ENCODE peak calls at places on chromosomes 5 and 9, in seven cellular contexts. N is colonic mucosa, U is MM.1S, E is left lung, T is right lobe of liver, L is aorta, V is Peyer's patch. D is an unnamed sample. For H3K9me3 and H3K4me1, the result is how much of the 10 kb centered on the place peaks cover.

GRCh38 chr5:129094924-129095797 is 612 bp downstream of the ISOC1 start:
- DNase-seq in V (peak), U (peak), N (peak), E (peak), L (peak), T (peak), D (peak)

GRCh38 chr9:112076814-112077213 is 98.3 kb downstream of the SUSD1 start:
- DNase-seq in N (peak), U (no peak), E (no peak), L (no peak), V (no peak), T (no peak), D (no peak)

GRCh38 chr9:126069400-126069955 is 257.2 kb upstream of the MVB12B start:
- DNase-seq in L (no peak), N (no peak), U (peak), T (no peak), V (no peak), E (no peak), D (no peak)

GRCh38 chr5:106849266-106849665 is 821.5 kb downstream of the EFNA5 start:
- DNase-seq in N (no peak), U (no peak), T (no peak), L (no peak), E (no peak), V (no peak), D (no peak)

GRCh38 chr5:81513982-81514381 is 120.0 kb upstream of the ACOT12 start:
- DNase-seq in U (peak), N (no peak), T (no peak), V (no peak), E (no peak), L (no peak), D (no peak)

GRCh38 chr9:120659617-120660169 is 54.6 kb downstream of the MEGF9 start:
- DNase-seq in L (no peak), T (no peak), U (no peak), V (no peak), E (no peak), N (no peak), D (no peak)

GRCh38 chr5:892390-893136 is at the start of the genes BRD9 and TRIP13:
- DNase-seq in N (peak), V (peak), U (peak), E (peak), T (peak), L (peak), D (peak)

GRCh38 chr9:106066937-106067545 is 372.7 kb downstream of the TMEM38B start:
- DNase-seq in V (no peak), U (no peak), E (no peak), T (no peak), N (no peak), L (no peak), D (no peak)

GRCh38 chr5:145495171-145495570 is 340.0 kb downstream of the PRELID2 start:
- DNase-seq in V (no peak), T (no peak), U (no peak), L (no peak), N (no peak), E (no peak), D (no peak)

GRCh38 chr5:132873119-132873929 is at the start of gene LEAP2:
- DNase-seq in U (no peak), T (peak), E (no peak), V (no peak), N (no peak), L (no peak), D (no peak)

GRCh38 chr5:163893301-163893700 is 387.9 kb downstream of the MAT2B start:
- DNase-seq in L (no peak), V (no peak), U (no peak), T (no peak), E (no peak), N (no peak), D (no peak)

GRCh38 chr9:27368317-27368985 is 71.5 kb upstream of the EQTN start:
- DNase-seq in N (no peak), E (no peak), U (no peak), T (no peak), L (no peak), V (no peak), D (no peak)

GRCh38 chr9:81717061-81717746 is 27.9 kb upstream of the TLE1 start:
- DNase-seq in U (no peak), N (peak), E (no peak), T (no peak), L (no peak), V (no peak), D (no peak)

GRCh38 chr9:81716409-81716808 is 27.1 kb upstream of the TLE1 start:
- DNase-seq in L (no peak), T (no peak), V (no peak), U (no peak), N (peak), E (no peak), D (no peak)

GRCh38 chr9:81718244-81718643 is 28.9 kb upstream of the TLE1 start:
- DNase-seq in V (no peak), N (no peak), T (no peak), E (no peak), L (no peak), U (no peak), D (no peak)

GRCh38 chr9:81719972-81720371 is 30.6 kb upstream of the TLE1 start:
- DNase-seq in T (no peak), E (no peak), N (no peak), V (no peak), U (no peak), L (no peak), D (no peak)

DNA sequence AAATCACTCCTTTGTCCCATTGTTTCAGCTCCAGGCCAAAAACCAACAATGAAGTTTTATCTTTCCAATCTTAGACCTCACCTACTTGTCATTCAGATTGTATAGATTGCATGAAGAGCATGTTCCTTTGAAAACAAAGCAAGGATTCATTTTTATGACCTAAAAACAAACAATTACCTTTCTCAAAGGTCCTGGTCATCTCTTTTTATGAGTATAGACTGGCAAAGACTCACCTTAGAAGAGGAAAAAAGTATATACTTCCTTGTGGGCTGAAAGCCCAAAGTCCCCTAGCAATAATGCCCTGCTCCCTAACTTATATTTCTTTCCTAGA is 28.4 kb upstream of the TLE1 start:
- DNase-seq in L (no peak), E (no peak), U (no peak), N (peak), V (no peak), T (no peak), D (no peak)
- H3K27ac ChIP-seq in L (no peak), E (no peak), U (no peak), N (no peak), V (no peak), T (no peak), D (no peak)

GRCh38 chr5:2298746-2299145 is 416.0 kb upstream of the IRX4 start:
- DNase-seq in N (no peak), E (no peak), T (no peak), L (no peak), U (no peak), V (no peak), D (no peak)
- H3K9me3 ChIP-seq in N (under half), E (under half), T (under half), L (under half), U (under half), V (under half), D (under half)

GRCh38 chr5:56311306-56311904 is 78.3 kb upstream of the ANKRD55 start:
- DNase-seq in V (no peak), T (no peak), L (no peak), E (no peak), U (no peak), N (no peak), D (no peak)
- H3K4me1 ChIP-seq in V (under half), T (under half), L (under half), E (under half), U (under half), N (under half), D (under half)

DNA sequence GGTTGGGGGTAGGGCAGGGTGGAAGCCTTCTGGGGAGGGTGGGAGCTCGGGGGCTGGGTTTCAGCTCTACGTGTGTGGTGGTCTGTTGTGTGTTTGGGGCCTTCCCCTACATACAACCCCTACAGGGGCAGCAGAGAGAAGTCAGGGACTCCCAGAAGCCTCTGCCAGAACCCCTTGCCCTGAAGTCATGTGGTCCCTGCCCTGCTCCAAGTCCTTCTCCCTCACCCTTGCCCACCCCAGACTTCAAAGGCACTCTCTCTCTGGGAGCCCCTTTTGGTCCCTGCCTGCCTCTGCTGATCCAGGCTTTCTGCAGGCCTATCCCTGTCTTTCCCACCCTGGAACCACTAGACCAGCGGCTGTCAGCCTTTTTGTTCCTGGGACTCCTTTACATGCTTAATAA is 61.1 kb upstream of the PSD2 start:
- DNase-seq in V (no peak), L (no peak), E (no peak), U (no peak), N (no peak), T (no peak), D (no peak)
- H3K27ac ChIP-seq in V (no peak), L (no peak), E (no peak), U (no peak), N (no peak), T (no peak), D (no peak)

GRCh38 chr9:40926404-40927259 is 201.8 kb downstream of the FOXD4L6 start:
- DNase-seq in N (no peak), U (no peak), T (no peak), L (no peak), E (no peak), V (no peak), D (no peak)
- H3K9me3 ChIP-seq in N (under half), U (under half), T (under half), L (under half), E (half or more), V (under half), D (half or more)

DNA sequence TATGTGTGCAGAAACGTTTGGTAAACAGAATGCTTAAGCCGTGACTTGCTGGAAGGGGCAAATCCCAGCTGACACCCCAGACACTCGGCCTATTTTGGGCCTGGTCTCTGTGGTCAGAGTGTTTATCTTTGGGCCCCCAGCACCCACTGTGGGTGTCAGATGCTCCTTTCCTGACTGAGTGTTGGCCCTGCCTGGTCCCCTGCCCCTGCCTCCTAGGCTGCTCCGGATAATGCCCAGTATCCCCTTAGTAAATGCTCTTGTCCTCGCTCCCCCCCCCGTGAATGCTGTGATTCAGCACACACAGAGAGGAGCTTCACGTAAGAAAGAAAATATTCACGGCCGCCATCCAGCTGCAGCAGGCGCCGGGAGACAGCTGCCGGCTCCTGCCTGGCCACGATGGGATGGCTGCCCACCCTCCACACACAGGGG is 11.3 kb upstream of the ANGPTL2 start:
- DNase-seq in T (no peak), N (no peak), U (no peak), E (no peak), V (no peak), L (peak), D (peak)
- H3K4me1 ChIP-seq in T (under half), N (under half), U (under half), E (under half), V (under half), L (under half), D (under half)

GRCh38 chr5:170200876-170201275 is 31.9 kb upstream of the C5orf58 start:
- DNase-seq in V (no peak), E (no peak), N (no peak), U (no peak), T (no peak), L (no peak), D (no peak)

GRCh38 chr5:170206958-170207357 is 25.8 kb upstream of the C5orf58 start:
- DNase-seq in E (no peak), U (no peak), T (no peak), N (no peak), L (no peak), V (no peak), D (no peak)

GRCh38 chr5:170195876-170196275 is 36.9 kb upstream of the C5orf58 start:
- DNase-seq in L (no peak), E (no peak), T (no peak), V (no peak), U (no peak), N (no peak), D (no peak)

GRCh38 chr5:170201311-170201710 is 31.5 kb upstream of the C5orf58 start:
- DNase-seq in U (no peak), E (no peak), V (no peak), L (no peak), N (no peak), T (no peak), D (no peak)
- H3K27ac ChIP-seq in U (no peak), E (no peak), V (no peak), L (no peak), N (no peak), T (no peak), D (no peak)

GRCh38 chr9:131743501-131743900 is 3.6 kb upstream of the RAPGEF1 start:
- DNase-seq in L (no peak), E (no peak), T (no peak), N (no peak), U (no peak), V (no peak), D (no peak)
- H3K9me3 ChIP-seq in L (under half), E (under half), T (under half), N (under half), U (under half), V (under half), D (under half)

GRCh38 chr5:150179221-150179620 is 10.6 kb upstream of the SLC6A7 start:
- DNase-seq in T (no peak), U (no peak), E (no peak), N (no peak), L (no peak), V (no peak), D (no peak)

GRCh38 chr5:150177721-150178120 is 11.1 kb downstream of the CDX1 start:
- DNase-seq in E (no peak), N (no peak), U (no peak), L (no peak), V (no peak), T (no peak), D (no peak)

GRCh38 chr5:150180241-150181027 is 9.4 kb upstream of the SLC6A7 start:
- DNase-seq in U (no peak), T (no peak), N (peak), L (peak), V (no peak), E (peak), D (peak)

GRCh38 chr5:150176745-150177485 is 10.3 kb downstream of the CDX1 start:
- DNase-seq in E (no peak), N (no peak), L (no peak), U (no peak), T (no peak), V (no peak), D (no peak)

GRCh38 chr5:150178262-150178661 is 11.6 kb upstream of the SLC6A7 start:
- DNase-seq in U (no peak), E (no peak), V (no peak), N (peak), T (no peak), L (no peak), D (no peak)
- H3K4me1 ChIP-seq in U (under half), E (under half), V (under half), N (under half), T (under half), L (under half), D (under half)

GRCh38 chr9:17905356-17906203 is 326.7 kb downstream of the SH3GL2 start:
- DNase-seq in L (peak), E (no peak), V (no peak), T (no peak), U (no peak), N (peak), D (no peak)

GRCh38 chr9:17906841-17907779 is 328.2 kb downstream of the SH3GL2 start:
- DNase-seq in N (peak), E (no peak), U (no peak), V (no peak), L (peak), T (peak), D (no peak)

GRCh38 chr9:17900604-17901003 is 321.7 kb downstream of the SH3GL2 start:
- DNase-seq in L (no peak), U (no peak), E (no peak), T (no peak), V (no peak), N (no peak), D (no peak)

GRCh38 chr9:17907780-17908513 is 329.1 kb downstream of the SH3GL2 start:
- DNase-seq in U (no peak), E (no peak), L (no peak), V (no peak), N (peak), T (no peak), D (no peak)

DNA sequence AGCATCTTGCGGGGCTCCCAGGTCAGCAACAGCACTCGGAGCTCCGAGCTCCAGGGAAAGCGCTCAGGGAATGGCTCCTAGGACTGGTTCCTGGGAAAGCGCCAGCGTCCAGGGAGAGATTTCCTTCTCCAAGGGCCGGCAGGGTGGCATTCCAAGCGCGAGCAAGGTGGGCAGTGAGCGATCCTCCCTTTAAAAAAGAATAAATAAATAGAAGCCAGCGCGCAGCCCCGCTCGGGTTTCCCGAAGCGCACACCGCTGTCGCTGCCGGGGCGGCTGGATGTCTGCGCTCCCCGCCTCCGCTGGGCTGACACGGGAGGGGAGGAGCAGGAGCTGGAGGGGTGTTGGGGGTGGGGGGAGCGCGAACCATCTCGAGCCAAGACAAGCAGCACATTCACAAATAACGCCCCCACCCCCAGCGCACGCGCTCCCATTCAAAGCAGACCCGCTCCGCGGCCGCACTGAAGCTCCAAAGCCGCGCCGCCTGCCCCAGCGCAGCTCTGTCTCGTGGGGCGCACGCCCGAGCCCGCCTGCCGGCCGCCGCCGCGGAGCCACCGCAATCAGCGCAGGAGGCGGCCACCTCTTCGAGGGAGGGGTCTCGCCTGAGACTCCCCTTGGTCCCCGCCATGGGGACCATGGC is 327.5 kb downstream of the SH3GL2 start:
- DNase-seq in T (peak), N (peak), U (no peak), V (no peak), L (peak), E (no peak), D (peak)
- H3K27ac ChIP-seq in T (no peak), N (peak), U (no peak), V (no peak), L (peak), E (no peak), D (no peak)

D was measured in upper lobe of right lung.